ENCODE peak calls at places on chromosome 11, in ten cellular contexts. P, T, H, B, Y, W, S, X, M and L are unnamed samples.
A peak's percentile ranks its signal among the peaks of the same experiment; 100 is the strongest.

GRCh38 chr11:71304045-71304444 is 51.7 kb upstream of the SHANK2 start:
- DNase-seq in P (no peak), H (no peak), M (no peak), T (no peak), B (no peak), W (no peak), X (no peak), S (peak; percentile 5), Y (no peak), L (no peak)

GRCh38 chr11:19889531-19889930 is 176.9 kb downstream of the NAV2 start:
- DNase-seq in S (no peak), B (no peak), M (no peak), Y (no peak), T (no peak), X (no peak), W (no peak), P (no peak), H (no peak), L (no peak)

GRCh38 chr11:114088216-114088615 is 28.7 kb downstream of the ZBTB16 start:
- DNase-seq in B (no peak), Y (no peak), P (no peak), H (no peak), S (no peak), X (no peak), M (no peak), T (no peak), W (peak; percentile 3), L (no peak)

GRCh38 chr11:74444173-74444832 is 23.0 kb downstream of the KCNE3 start:
- DNase-seq in T (no peak), H (no peak), P (no peak), B (no peak), M (no peak), S (no peak), Y (no peak), X (no peak), W (no peak), L (no peak)

GRCh38 chr11:33507967-33508366 is 192.7 kb downstream of the C11orf91 start:
- DNase-seq in P (peak; percentile 52), H (peak; percentile 67), B (no peak), M (peak; percentile 21), S (peak; percentile 34), W (no peak), X (no peak), Y (no peak), T (no peak), L (no peak)

GRCh38 chr11:10315083-10315482 is 10.2 kb downstream of the ADM start:
- DNase-seq in S (no peak), B (no peak), P (no peak), M (no peak), Y (no peak), W (no peak), X (no peak), T (no peak), H (no peak), L (no peak)

GRCh38 chr11:75101424-75102128 is 4.9 kb upstream of the OR2AT4 start:
- DNase-seq in S (no peak), W (no peak), M (no peak), T (no peak), P (no peak), B (no peak), H (no peak), X (no peak), Y (no peak), L (no peak)

GRCh38 chr11:45543808-45544422 is 121.5 kb downstream of the CHST1 start:
- DNase-seq in S (peak; percentile 54), M (no peak), H (peak; percentile 55), B (no peak), W (no peak), T (no peak), X (peak; percentile 32), Y (no peak), P (no peak), L (no peak)

GRCh38 chr11:91730071-91730470 is 494.5 kb upstream of the FAT3 start:
- DNase-seq in H (peak; percentile 6), Y (no peak), W (no peak), X (no peak), S (no peak), B (no peak), T (no peak), M (no peak), P (no peak), L (no peak)

GRCh38 chr11:96782632-96783031 is 392.8 kb downstream of the JRKL start:
- DNase-seq in Y (no peak), P (no peak), S (no peak), W (no peak), T (no peak), B (no peak), M (no peak), H (no peak), X (no peak), L (no peak)

GRCh38 chr11:45178890-45179663 is 32.6 kb downstream of the PRDM11 start:
- DNase-seq in T (no peak), X (no peak), H (no peak), M (no peak), Y (peak; percentile 62), S (no peak), P (no peak), W (no peak), B (no peak), L (no peak)

GRCh38 chr11:75482931-75483469 is 42.7 kb downstream of the GDPD5 start:
- DNase-seq in Y (no peak), H (no peak), S (no peak), T (no peak), P (no peak), B (no peak), M (peak; percentile 80), X (no peak), W (no peak), L (no peak)

DNA sequence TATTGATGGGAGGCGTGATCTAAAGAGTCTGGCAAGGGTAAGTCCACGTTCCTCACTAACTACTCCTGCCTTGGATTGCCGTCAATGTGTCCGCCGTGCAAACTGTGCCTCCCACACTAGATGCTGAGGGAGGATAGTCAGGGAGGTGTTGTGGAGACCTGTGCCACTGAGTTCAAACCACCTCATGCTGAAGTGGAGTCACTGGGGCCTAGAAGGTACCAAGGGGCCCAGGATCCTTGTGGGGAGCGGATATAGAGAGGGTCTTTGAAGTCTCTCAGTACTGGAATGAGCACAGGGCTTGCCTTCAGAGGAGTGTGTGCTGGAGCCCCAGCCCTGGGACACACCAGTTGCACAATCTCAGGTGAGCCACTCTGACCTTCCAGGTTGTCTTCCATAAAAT is 27.1 kb upstream of the TMPRSS4 start:
- DNase-seq in S (no peak), H (no peak), B (no peak), M (no peak), P (no peak), W (no peak), Y (no peak), T (no peak), X (no peak), L (no peak)
- TF ChIP-seq CTCF in S (no peak), H (no peak), B (no peak), M (no peak), P (no peak), W (no peak), Y (no peak), T (no peak), X (no peak), L (no peak)

DNA sequence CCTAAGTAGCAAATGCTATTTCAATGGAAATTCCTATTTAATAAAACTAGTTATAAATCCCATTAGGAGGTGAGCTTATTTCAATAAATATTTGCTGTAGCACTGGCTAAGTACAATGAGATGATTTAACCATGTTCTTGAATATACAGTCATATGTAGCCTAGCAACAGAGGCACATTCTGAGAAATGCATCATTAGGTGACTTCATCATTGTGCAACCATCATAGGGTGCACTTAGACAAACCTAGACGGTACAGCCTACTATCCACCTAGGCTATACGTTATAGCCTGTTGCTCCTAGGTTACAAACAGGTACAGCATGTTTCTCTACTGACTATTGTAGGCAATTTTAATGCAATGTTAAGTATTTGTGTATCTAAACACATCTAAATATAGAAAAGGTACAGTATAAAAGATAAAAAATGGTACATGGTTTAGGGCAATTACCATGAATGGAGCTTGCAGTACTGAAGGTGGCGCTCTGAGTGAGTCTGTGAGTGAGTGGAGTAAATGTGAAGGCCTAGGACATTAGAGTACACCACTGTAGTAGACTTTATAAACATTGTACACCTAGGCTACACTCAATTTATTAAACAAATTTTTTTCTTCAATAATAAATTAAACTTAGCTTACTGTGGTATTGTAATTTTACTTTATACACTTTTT is 350.1 kb downstream of the CASP12 start:
- DNase-seq in S (no peak), X (no peak), B (no peak), T (no peak), W (no peak), M (no peak), Y (no peak), P (no peak), H (no peak), L (no peak)
- TF ChIP-seq CTCF in S (peak; percentile 62), X (no peak), B (no peak), T (no peak), W (no peak), M (no peak), Y (no peak), P (no peak), H (no peak), L (no peak)

GRCh38 chr11:13831707-13832106 is 130.8 kb upstream of the SPON1 start:
- DNase-seq in P (no peak), B (no peak), M (no peak), X (no peak), Y (no peak), H (no peak), T (no peak), W (no peak), S (no peak), L (no peak)

GRCh38 chr11:13836666-13837065 is 125.9 kb upstream of the SPON1 start:
- DNase-seq in Y (no peak), M (no peak), S (no peak), W (no peak), X (no peak), P (no peak), T (no peak), H (no peak), B (no peak), L (no peak)

GRCh38 chr11:13837286-13837685 is 125.2 kb upstream of the SPON1 start:
- DNase-seq in S (no peak), X (no peak), B (peak; percentile 19), H (no peak), Y (no peak), T (no peak), M (no peak), P (peak; percentile 18), W (no peak), L (no peak)

GRCh38 chr11:13834463-13834862 is 128.1 kb upstream of the SPON1 start:
- DNase-seq in P (no peak), B (no peak), X (no peak), T (no peak), W (no peak), M (no peak), H (no peak), S (peak; percentile 78), Y (no peak), L (no peak)
- TF ChIP-seq CTCF in P (no peak), B (no peak), X (peak; percentile 30), T (no peak), W (peak; percentile 30), M (peak; percentile 13), H (no peak), S (peak; percentile 74), Y (peak; percentile 13), L (peak; percentile 18)

DNA sequence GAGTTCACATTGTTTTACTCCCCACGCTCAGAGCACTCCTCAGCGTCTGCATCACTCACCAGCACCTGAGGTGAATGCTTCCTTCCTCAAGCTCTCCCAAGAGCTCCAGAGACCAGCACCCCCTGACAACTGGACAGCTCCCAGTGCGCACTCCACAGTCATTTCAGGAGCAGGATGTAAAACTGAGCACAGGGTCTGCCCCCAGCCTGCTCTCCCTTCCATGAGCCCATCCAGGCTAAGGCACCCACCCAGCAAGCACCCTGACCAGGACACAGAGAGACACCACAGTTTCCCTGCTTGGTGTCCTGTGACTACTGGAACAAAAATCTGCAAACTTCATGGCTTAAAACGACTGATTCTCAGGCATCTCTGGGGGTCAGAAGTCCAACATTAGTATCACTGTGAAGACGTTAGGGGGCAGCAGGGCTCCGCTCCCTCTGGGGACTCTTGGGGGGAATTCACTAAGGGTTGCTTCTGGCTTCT is 3.3 kb downstream of the SCGB1D2 start:
- DNase-seq in P (no peak), X (peak; percentile 36), S (peak; percentile 76), B (no peak), Y (no peak), T (no peak), H (peak; percentile 69), W (no peak), M (peak; percentile 50), L (no peak)
- TF ChIP-seq CTCF in P (no peak), X (peak; percentile 2), S (peak; percentile 70), B (no peak), Y (no peak), T (no peak), H (peak; percentile 33), W (no peak), M (peak; percentile 86), L (no peak)